ENCODE peak calls at places on chromosome 3, in nine cellular contexts. A is spleen, K is uterus, T is HCT116, N is A549, W is stomach, G is ovary, F is breast epithelium, Z is sigmoid colon. C is an unnamed sample.
A peak's percentile ranks its signal among the peaks of the same experiment; 100 is the strongest.

GRCh38 chr3:3192481-3192764 is 12.9 kb upstream of the CRBN start:
- DNase-seq in A (no peak), K (no peak), T (no peak), N (no peak), W (no peak), G (no peak), F (no peak), Z (no peak), C (no peak)

GRCh38 chr3:115996420-115997108 is 373.3 kb downstream of the GAP43 start:
- DNase-seq in A (no peak), K (no peak), T (no peak), N (no peak), W (no peak), G (no peak), F (no peak), Z (no peak), C (no peak)

GRCh38 chr3:197718904-197719303 is 17.8 kb downstream of the RUBCN start:
- DNase-seq in A (no peak), K (no peak), T (peak; percentile 98), N (peak; percentile 67), W (no peak), G (no peak), F (no peak), Z (no peak), C (peak; percentile 71)

GRCh38 chr3:191721983-191722382 is 261.0 kb downstream of the PYDC2 start:
- DNase-seq in A (no peak), K (no peak), T (no peak), N (no peak), W (no peak), G (no peak), F (no peak), Z (no peak), C (no peak)

GRCh38 chr3:13795816-13796215 is 84.1 kb downstream of the WNT7A start:
- DNase-seq in A (no peak), K (no peak), T (no peak), N (no peak), W (no peak), G (no peak), F (no peak), Z (no peak), C (no peak)

GRCh38 chr3:133512416-133513089 is 60.9 kb upstream of the CDV3 start:
- DNase-seq in A (no peak), K (no peak), T (no peak), N (no peak), W (no peak), G (no peak), F (no peak), Z (no peak), C (no peak)

GRCh38 chr3:14124223-14124614 is 451 bp downstream of the CHCHD4 start:
- DNase-seq in A (peak; percentile 95), K (peak; percentile 65), T (no peak), N (peak; percentile 57), W (peak; percentile 62), G (peak; percentile 69), F (no peak), Z (peak; percentile 86), C (no peak)

GRCh38 chr3:99500485-99500884 is 137.9 kb upstream of the COL8A1 start:
- DNase-seq in A (no peak), K (no peak), T (no peak), N (no peak), W (no peak), G (no peak), F (no peak), Z (no peak), C (no peak)

GRCh38 chr3:125031544-125031943 is 24.3 kb downstream of the HEG1 start:
- DNase-seq in A (no peak), K (no peak), T (no peak), N (no peak), W (no peak), G (no peak), F (no peak), Z (no peak), C (no peak)

GRCh38 chr3:44042772-44043171 is 198.9 kb upstream of the TOPAZ1 start:
- DNase-seq in A (no peak), K (no peak), T (no peak), N (no peak), W (no peak), G (no peak), F (no peak), Z (no peak), C (no peak)

GRCh38 chr3:65231544-65231943 is 543.7 kb upstream of the ADAMTS9 start:
- DNase-seq in A (no peak), K (no peak), T (no peak), N (no peak), W (no peak), G (no peak), F (no peak), Z (no peak), C (no peak)

GRCh38 chr3:65233561-65233960 is 545.8 kb upstream of the ADAMTS9 start:
- DNase-seq in A (no peak), K (no peak), T (no peak), N (no peak), W (no peak), G (no peak), F (no peak), Z (no peak), C (no peak)

GRCh38 chr3:65238652-65239051 is 550.9 kb upstream of the ADAMTS9 start:
- DNase-seq in A (no peak), K (no peak), T (no peak), N (no peak), W (no peak), G (no peak), F (no peak), Z (no peak), C (no peak)

GRCh38 chr3:65230251-65231140 is 542.7 kb upstream of the ADAMTS9 start:
- DNase-seq in A (no peak), K (no peak), T (no peak), N (no peak), W (no peak), G (no peak), F (no peak), Z (no peak), C (no peak)

DNA sequence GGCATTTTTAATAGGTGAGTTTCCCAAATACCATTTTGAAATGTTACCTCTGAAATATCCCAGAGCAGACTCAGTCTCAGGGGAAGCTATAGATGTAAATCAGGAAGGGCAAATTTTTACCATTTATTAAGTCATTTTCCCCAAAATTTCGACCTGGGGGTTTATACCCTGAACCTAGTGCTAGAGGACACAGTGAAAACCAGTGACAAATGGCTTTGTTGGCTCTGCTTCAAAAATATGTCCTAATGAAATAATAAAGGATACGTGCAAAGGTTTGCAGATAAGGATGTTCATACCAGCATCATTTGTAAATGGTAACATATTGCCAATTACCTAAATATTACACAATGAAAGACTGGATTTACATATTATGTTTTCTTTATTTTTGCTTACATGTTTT is 546.7 kb upstream of the ADAMTS9 start:
- DNase-seq in A (no peak), K (no peak), T (no peak), N (no peak), W (no peak), G (no peak), F (no peak), Z (no peak), C (no peak)
- TF ChIP-seq POLR2A in A (no peak), K (no peak), T (no peak), N (no peak), W (no peak), G (no peak), F (no peak), Z (no peak), C (no peak)

DNA sequence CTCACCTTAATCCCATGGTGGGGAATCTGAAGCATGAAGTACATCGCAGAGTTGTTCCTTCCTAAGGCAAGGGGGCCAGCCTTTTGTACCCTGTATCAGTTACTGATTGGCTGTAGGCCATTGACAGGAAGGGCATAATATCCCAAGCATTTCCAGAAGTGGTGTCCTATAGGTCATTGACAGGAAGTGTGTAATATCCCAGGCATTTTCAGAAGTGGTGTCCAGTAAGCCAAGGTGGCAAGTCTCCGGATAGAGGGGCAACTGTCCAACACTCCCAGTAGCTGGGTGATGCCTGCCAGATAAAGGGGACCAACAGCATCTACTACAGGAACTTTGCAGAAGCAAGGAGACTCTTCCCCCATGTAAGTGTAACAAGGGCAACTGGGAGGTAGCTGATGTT is 52.1 kb upstream of the MYRIP start:
- DNase-seq in A (no peak), K (no peak), T (no peak), N (no peak), W (no peak), G (no peak), F (no peak), Z (no peak), C (no peak)
- TF ChIP-seq POLR2A in A (no peak), K (no peak), T (no peak), N (no peak), W (no peak), G (no peak), F (no peak), Z (no peak), C (no peak)

DNA sequence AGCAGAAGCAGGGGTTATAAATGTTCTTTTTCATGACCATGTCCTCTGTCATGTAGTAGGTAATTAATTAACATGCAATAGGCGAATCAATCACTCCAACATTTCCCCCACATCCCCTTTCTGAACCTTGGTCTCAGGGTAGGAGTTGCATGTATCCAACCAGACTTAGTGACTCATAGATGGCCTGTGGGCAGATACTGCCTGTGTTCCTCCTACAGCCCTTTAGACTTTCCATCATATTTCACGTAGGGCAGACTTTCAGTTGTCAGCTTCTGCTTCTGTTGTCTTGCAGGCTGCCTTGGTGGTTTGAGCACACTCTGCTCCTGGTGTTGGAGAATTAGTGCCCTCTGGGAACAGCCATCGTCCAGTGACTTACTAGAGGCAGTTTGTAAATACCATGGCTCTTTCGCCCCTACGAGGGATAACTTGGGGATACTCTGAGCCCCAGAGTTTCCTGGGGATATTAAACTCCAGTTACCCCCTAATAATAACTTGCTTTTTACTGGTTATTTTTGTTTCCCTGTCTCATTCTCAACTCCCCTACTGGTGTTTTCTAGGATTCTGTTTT is 244.4 kb downstream of the EDEM1 start:
- DNase-seq in A (no peak), K (no peak), T (no peak), N (no peak), W (no peak), G (no peak), F (no peak), Z (no peak), C (no peak)
- TF ChIP-seq POLR2A in A (no peak), K (no peak), T (no peak), N (no peak), W (no peak), G (no peak), F (no peak), Z (no peak), C (no peak)

DNA sequence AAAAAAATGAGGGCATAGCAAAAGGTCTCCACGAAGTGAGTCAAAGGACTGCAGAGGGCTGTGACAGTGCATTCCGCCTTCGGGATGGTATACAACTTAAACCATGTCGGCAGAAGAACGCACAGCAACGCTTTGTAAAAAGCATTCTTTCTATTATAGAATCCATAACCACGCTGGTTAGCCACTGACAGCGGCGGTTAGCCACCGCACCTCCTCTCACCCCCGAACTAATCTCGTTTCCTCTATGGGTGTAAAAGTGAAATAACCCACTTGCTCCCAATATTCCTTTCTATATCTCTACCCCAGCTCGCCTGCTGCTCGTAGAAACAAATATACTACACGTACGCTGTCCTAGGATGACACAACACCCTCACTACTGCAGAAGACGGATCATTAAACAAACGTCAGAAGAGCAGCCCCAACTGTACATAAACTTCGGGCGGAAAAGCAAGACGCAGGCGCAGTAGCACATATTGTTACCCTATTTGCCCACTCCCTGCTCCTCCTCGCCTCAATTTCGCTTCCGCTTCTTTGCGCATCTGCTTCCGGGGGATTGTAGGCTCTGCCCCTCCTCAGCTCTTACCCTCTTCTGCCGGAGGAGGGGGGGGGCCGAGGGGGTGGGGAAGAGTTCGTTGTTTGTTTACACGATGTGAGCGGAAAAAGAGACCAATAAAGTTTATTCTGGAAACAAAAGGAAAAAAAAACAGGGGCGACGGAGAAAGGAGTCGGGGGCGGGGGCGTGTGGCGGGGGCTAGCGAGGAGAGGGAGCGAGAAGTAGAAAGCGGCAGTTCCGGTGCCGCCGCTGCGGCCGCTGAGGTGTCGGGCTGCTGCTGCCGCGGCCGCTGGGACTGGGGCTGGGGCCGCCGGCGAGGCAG is at the start of gene PIK3CA:
- DNase-seq in A (peak; percentile 97), K (peak; percentile 93), T (peak; percentile 94), N (peak; percentile 68), W (peak; percentile 94), G (peak; percentile 94), F (peak; percentile 91), Z (peak; percentile 99), C (peak; percentile 89)
- TF ChIP-seq POLR2A in A (peak; percentile 88), K (peak; percentile 47), T (peak; percentile 65), N (peak; percentile 24), W (peak; percentile 44), G (peak; percentile 64), F (no peak), Z (peak; percentile 43), C (peak; percentile 43)

C was measured in H54.